ENCODE peak calls at places on chromosomes 6 and 20, in four cellular contexts. I is cardiac muscle cell, M is hepatocyte, B is WTC11. W is an unnamed sample.

GRCh38 chr6:44512868-44513641 is 125.5 kb downstream of the CDC5L start:
- DNase-seq in B (no peak), I (no peak), M (no peak), W (no peak)

GRCh38 chr6:138113588-138114210 is 6.5 kb upstream of the PERP start:
- DNase-seq in M (no peak), B (no peak), I (no peak), W (no peak)

GRCh38 chr6:122652431-122652830 is 42.2 kb downstream of the PKIB start:
- DNase-seq in B (no peak), M (peak; percentile 53), I (no peak), W (no peak)

GRCh38 chr6:104957301-104958177 is 632 bp downstream of the LIN28B start:
- DNase-seq in B (peak; percentile 66), M (peak; percentile 30), I (peak; percentile 41), W (no peak)

GRCh38 chr20:63682384-63683139 is 13.9 kb upstream of the TNFRSF6B start:
- DNase-seq in I (no peak), B (no peak), M (peak; percentile 81), W (no peak)

GRCh38 chr6:2179950-2180349 is 65.5 kb downstream of the GMDS start:
- DNase-seq in M (no peak), B (no peak), I (no peak), W (no peak)

GRCh38 chr6:57017069-57017468 is 29.4 kb upstream of the KIAA1586 start:
- DNase-seq in B (no peak), M (no peak), I (no peak), W (no peak)

GRCh38 chr20:61968036-61968810 is 97.5 kb downstream of the TAF4 start:
- DNase-seq in I (no peak), M (no peak), B (no peak), W (no peak)

GRCh38 chr6:144480518-144480917 is 195.4 kb downstream of the UTRN start:
- DNase-seq in B (no peak), I (no peak), M (no peak), W (no peak)

GRCh38 chr6:150751296-150751695 is 114.2 kb upstream of the MTHFD1L start:
- DNase-seq in M (no peak), B (no peak), I (no peak), W (no peak)

GRCh38 chr6:41770381-41771057 is 9.2 kb downstream of the FRS3 start:
- DNase-seq in M (no peak), B (no peak), I (no peak), W (no peak)

GRCh38 chr6:65566117-65566516 is 140.9 kb downstream of the EYS start:
- DNase-seq in B (no peak), I (no peak), M (no peak), W (no peak)

GRCh38 chr20:62825288-62825993 is 8.6 kb downstream of the COL9A3 start:
- DNase-seq in B (no peak), M (no peak), I (no peak), W (no peak)

GRCh38 chr6:35453236-35453635 is 1.1 kb downstream of the FANCE start:
- DNase-seq in I (no peak), B (no peak), M (no peak), W (no peak)

GRCh38 chr20:13022401-13023170 is 13.8 kb downstream of the SPTLC3 start:
- DNase-seq in I (no peak), B (no peak), M (peak; percentile 40), W (no peak)

GRCh38 chr20:63896136-63896890 is 1.4 kb downstream of the DNAJC5 start:
- DNase-seq in M (peak; percentile 73), B (no peak), I (peak; percentile 28), W (peak; percentile 78)

GRCh38 chr6:30641048-30641447 is 5.9 kb upstream of the C6orf136 start:
- DNase-seq in I (no peak), M (no peak), B (no peak), W (no peak)

GRCh38 chr6:47852727-47853126 is 70.9 kb downstream of the OPN5 start:
- DNase-seq in M (no peak), I (no peak), B (no peak), W (no peak)

GRCh38 chr6:135251416-135251815 is 70.3 kb downstream of the MYB start:
- DNase-seq in I (no peak), B (no peak), M (no peak), W (no peak)

DNA sequence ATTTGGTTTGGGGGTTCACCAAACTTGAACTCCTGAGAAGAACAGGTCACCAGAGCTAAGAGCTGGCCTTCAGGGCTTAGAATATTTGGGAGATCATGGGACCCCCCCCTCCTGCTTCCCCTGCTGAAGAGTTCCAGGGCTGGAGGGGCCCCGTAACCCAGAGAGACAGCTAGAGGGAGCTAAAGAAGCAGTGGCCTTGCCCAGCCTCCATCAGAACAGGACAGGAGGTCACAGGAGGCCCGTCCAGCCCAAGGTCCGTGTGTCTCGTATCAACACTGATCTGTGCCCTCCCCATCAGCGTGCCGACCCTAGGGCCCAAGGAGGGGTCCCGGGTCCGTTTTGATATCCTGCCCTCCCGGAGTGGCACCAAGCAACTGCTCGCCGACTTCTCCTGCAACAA is 40.6 kb upstream of the TGM6 start:
- DNase-seq in M (no peak), B (no peak), I (no peak), W (no peak)
- TF ChIP-seq CTCF in M (no peak), B (no peak), I (no peak), W (no peak)

GRCh38 chr20:48146303-48146702 is 361.0 kb upstream of the SULF2 start:
- DNase-seq in B (no peak), I (no peak), M (no peak), W (no peak)

GRCh38 chr20:48148916-48149672 is 363.8 kb upstream of the SULF2 start:
- DNase-seq in B (no peak), I (no peak), M (no peak), W (no peak)

GRCh38 chr20:48149887-48150286 is 364.6 kb upstream of the SULF2 start:
- DNase-seq in M (no peak), B (no peak), I (no peak), W (no peak)

GRCh38 chr20:48148020-48148419 is 362.7 kb upstream of the SULF2 start:
- DNase-seq in I (no peak), B (no peak), M (no peak), W (no peak)

DNA sequence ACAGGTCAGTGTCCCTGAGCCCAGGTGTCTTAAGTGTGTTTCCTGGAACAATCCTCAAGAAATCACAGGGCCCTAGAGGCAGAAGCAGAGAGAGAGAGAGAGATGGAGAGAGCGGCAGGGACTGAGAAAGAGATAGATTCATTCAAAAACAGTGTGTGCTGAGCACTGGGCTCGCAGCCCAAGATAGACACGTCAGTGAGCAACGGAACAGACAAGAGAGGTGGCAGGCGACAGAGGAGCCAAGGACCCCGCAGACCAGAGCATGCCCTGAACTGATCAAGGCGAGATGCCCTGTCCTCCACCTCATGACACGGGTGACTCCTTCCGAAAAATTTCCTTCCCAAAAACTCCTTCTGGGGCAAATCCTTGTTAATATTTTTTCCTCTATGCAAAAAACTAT is 362.0 kb upstream of the SULF2 start:
- DNase-seq in B (no peak), I (no peak), M (no peak), W (no peak)
- TF ChIP-seq CTCF in B (no peak), I (no peak), M (no peak), W (no peak)

GRCh38 chr6:32148289-32148688 is 3.5 kb downstream of the PRRT1 start:
- DNase-seq in M (peak; percentile 13), I (no peak), B (peak; percentile 62), W (no peak)
- TF ChIP-seq CTCF in M (no peak), I (no peak), B (no peak), W (no peak)

DNA sequence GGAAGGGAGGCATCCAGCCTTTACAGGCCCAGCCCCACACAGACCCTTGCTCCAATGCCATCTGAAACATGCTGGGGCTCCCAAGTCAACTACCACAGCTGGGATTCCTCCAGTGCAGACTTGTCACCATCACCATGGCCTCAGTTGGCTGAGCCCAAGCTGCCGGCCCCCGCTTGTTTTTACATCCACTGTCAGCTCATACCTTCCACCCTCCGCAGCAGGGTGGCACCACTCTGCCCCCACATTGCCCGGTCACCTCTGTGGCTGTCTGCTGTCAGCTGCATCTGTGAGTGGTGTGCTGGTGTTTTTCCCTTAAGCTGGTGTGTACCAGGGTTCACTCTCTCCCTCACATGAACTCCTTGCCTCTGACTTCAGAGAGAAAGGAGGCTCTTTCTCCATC is 26.0 kb downstream of the GFOD1 start:
- DNase-seq in I (no peak), B (no peak), M (no peak), W (no peak)
- TF ChIP-seq CTCF in I (no peak), B (no peak), M (no peak), W (no peak)

GRCh38 chr6:32252326-32253009 is 28.6 kb upstream of the NOTCH4 start:
- DNase-seq in M (no peak), I (no peak), B (no peak), W (no peak)

GRCh38 chr6:32254761-32255211 is 30.9 kb upstream of the NOTCH4 start:
- DNase-seq in B (peak; percentile 24), I (no peak), M (no peak), W (no peak)

GRCh38 chr6:32255212-32256153 is 31.6 kb upstream of the NOTCH4 start:
- DNase-seq in I (peak; percentile 53), M (peak; percentile 92), B (peak; percentile 75), W (peak; percentile 61)
- TF ChIP-seq CTCF in I (peak; percentile 46), M (peak; percentile 78), B (peak; percentile 56), W (peak; percentile 27)

GRCh38 chr6:21597243-21597682 is 3.7 kb downstream of the SOX4 start:
- DNase-seq in I (no peak), B (no peak), M (no peak), W (no peak)
- TF ChIP-seq CTCF in I (no peak), B (no peak), M (no peak), W (no peak)

W was measured in GM20000.